ENCODE peak calls at places on chromosome 11, in nine cellular contexts. D is ascending aorta, S is kidney, B is IMR-90, H is cardiac muscle cell, Q is heart right ventricle, A is body of pancreas, C is OCI-LY7, Z is choroid plexus epithelial cell. T is an unnamed sample.

GRCh38 chr11:64056213-64056785 is 20.6 kb downstream of the FLRT1 start:
- DNase-seq in D (no peak), S (no peak), B (no peak), H (no peak), Q (no peak), A (no peak), C (no peak), Z (no peak), T (no peak)

GRCh38 chr11:78140392-78141077 is 1.1 kb upstream of the ALG8 start:
- DNase-seq in D (no peak), S (no peak), B (no peak), H (peak), Q (no peak), A (no peak), C (peak), Z (no peak), T (no peak)

GRCh38 chr11:133952199-133953190 is 4.3 kb downstream of the IGSF9B start:
- DNase-seq in D (no peak), S (no peak), B (no peak), H (no peak), Q (no peak), A (no peak), C (no peak), Z (no peak), T (no peak)

GRCh38 chr11:134569195-134569594 is 157.2 kb upstream of the B3GAT1 start:
- DNase-seq in D (no peak), S (no peak), B (no peak), H (no peak), Q (no peak), A (no peak), C (no peak), Z (no peak), T (no peak)

GRCh38 chr11:130622126-130622525 is 173.7 kb downstream of the ADAMTS15 start:
- DNase-seq in D (no peak), S (no peak), B (no peak), H (no peak), Q (no peak), A (no peak), C (no peak), Z (no peak), T (no peak)

GRCh38 chr11:76764941-76765340 is 18.2 kb upstream of the TSKU start:
- DNase-seq in D (no peak), S (no peak), B (no peak), H (no peak), Q (no peak), A (no peak), C (no peak), Z (no peak), T (no peak)

GRCh38 chr11:8765294-8765693 is 82.7 kb downstream of the RPL27A start:
- DNase-seq in D (no peak), S (no peak), B (peak), H (peak), Q (no peak), A (no peak), C (no peak), Z (peak), T (no peak)

GRCh38 chr11:112166561-112166960 is 611 bp upstream of the TEX12 start:
- DNase-seq in D (no peak), S (no peak), B (no peak), H (peak), Q (no peak), A (no peak), C (no peak), Z (peak), T (no peak)

GRCh38 chr11:122275513-122275912 is 159.5 kb upstream of the BLID start:
- DNase-seq in D (no peak), S (no peak), B (no peak), H (no peak), Q (no peak), A (no peak), C (no peak), Z (no peak), T (no peak)

GRCh38 chr11:38553033-38553432 is 1955.0 kb upstream of the RAG2 start:
- DNase-seq in D (no peak), S (no peak), B (no peak), H (no peak), Q (no peak), A (no peak), C (no peak), Z (peak), T (no peak)

GRCh38 chr11:46706886-46707285 is 6.1 kb downstream of the ZNF408 start:
- DNase-seq in D (no peak), S (no peak), B (no peak), H (no peak), Q (no peak), A (no peak), C (no peak), Z (no peak), T (no peak)

GRCh38 chr11:63682045-63682915 is 980 bp downstream of the RTN3 start:
- DNase-seq in D (no peak), S (no peak), B (no peak), H (peak), Q (no peak), A (peak), C (peak), Z (no peak), T (no peak)

GRCh38 chr11:8192016-8192895 is 23.4 kb upstream of the RIC3 start:
- DNase-seq in D (no peak), S (no peak), B (peak), H (peak), Q (peak), A (peak), C (peak), Z (peak), T (no peak)

GRCh38 chr11:99682646-99683045 is 661.9 kb downstream of the CNTN5 start:
- DNase-seq in D (no peak), S (no peak), B (no peak), H (no peak), Q (no peak), A (no peak), C (no peak), Z (no peak), T (no peak)
- H3K4me3 ChIP-seq in D (no peak), S (no peak), B (no peak), H (no peak), Q (no peak), A (no peak), C (no peak), Z (no peak), T (no peak)

GRCh38 chr11:61955031-61955415 is 4.9 kb downstream of the BEST1 start:
- DNase-seq in D (peak), S (peak), B (peak), H (peak), Q (peak), A (no peak), C (no peak), Z (peak), T (no peak)
- H3K4me3 ChIP-seq in D (peak), S (peak), B (peak), H (peak), Q (peak), A (no peak), C (no peak), Z (peak), T (no peak)

DNA sequence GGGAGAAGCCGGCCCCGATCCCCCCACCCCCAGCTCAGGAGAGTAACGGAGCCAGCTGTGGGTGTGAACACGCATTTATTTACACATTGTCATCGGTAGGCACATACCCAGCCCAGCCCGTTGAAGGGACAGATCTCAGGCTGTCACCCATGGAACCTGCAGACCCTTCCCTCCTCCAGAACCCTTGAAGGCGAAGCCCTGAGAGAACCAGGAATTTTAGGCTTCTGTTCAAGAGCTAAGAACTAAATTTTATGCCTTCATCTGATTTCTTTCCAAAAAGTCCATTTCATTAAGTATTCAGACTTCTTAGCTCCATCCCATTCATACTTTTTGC is 379 bp upstream of the BRMS1 start:
- DNase-seq in D (no peak), S (no peak), B (no peak), H (no peak), Q (no peak), A (no peak), C (no peak), Z (no peak), T (no peak)
- H3K4me3 ChIP-seq in D (peak), S (peak), B (peak), H (peak), Q (peak), A (no peak), C (peak), Z (peak), T (peak)

GRCh38 chr11:72208281-72208680 is 8.3 kb upstream of the FOLR2 start:
- DNase-seq in D (no peak), S (no peak), B (no peak), H (no peak), Q (no peak), A (no peak), C (no peak), Z (no peak), T (no peak)

GRCh38 chr11:72204865-72205264 is 11.7 kb upstream of the FOLR2 start:
- DNase-seq in D (no peak), S (no peak), B (no peak), H (peak), Q (no peak), A (no peak), C (no peak), Z (no peak), T (no peak)

GRCh38 chr11:72203163-72203562 is 11.2 kb downstream of the FOLR1 start:
- DNase-seq in D (no peak), S (no peak), B (no peak), H (no peak), Q (no peak), A (no peak), C (no peak), Z (no peak), T (no peak)

DNA sequence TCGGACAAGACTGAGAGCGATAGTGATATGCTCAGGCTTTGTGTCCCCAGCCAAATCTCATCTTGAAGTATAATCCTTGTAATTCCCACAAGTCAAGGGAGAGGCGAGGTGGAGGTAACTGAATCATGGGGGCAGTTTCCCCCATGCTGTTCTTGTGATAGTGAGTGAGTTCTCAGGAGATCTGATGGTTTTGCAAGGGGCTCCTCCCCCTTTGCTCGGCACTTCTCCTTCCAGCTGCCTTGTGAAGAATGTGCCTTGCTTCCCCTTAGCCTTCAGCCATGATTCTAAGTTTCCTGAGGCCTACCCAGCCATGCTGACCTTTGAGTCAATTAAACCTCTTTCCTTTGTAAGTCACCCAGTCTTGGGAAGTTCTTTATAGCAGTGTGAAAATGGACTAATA is 7.5 kb upstream of the FOLR2 start:
- DNase-seq in D (no peak), S (no peak), B (no peak), H (no peak), Q (no peak), A (no peak), C (no peak), Z (no peak), T (no peak)
- H3K4me3 ChIP-seq in D (no peak), S (no peak), B (no peak), H (no peak), Q (no peak), A (no peak), C (no peak), Z (no peak), T (no peak)

GRCh38 chr11:12827369-12827768 is 153.1 kb downstream of the TEAD1 start:
- DNase-seq in D (no peak), S (no peak), B (no peak), H (no peak), Q (no peak), A (no peak), C (no peak), Z (no peak), T (no peak)
- H3K4me3 ChIP-seq in D (no peak), S (peak), B (no peak), H (peak), Q (peak), A (peak), C (no peak), Z (no peak), T (no peak)

DNA sequence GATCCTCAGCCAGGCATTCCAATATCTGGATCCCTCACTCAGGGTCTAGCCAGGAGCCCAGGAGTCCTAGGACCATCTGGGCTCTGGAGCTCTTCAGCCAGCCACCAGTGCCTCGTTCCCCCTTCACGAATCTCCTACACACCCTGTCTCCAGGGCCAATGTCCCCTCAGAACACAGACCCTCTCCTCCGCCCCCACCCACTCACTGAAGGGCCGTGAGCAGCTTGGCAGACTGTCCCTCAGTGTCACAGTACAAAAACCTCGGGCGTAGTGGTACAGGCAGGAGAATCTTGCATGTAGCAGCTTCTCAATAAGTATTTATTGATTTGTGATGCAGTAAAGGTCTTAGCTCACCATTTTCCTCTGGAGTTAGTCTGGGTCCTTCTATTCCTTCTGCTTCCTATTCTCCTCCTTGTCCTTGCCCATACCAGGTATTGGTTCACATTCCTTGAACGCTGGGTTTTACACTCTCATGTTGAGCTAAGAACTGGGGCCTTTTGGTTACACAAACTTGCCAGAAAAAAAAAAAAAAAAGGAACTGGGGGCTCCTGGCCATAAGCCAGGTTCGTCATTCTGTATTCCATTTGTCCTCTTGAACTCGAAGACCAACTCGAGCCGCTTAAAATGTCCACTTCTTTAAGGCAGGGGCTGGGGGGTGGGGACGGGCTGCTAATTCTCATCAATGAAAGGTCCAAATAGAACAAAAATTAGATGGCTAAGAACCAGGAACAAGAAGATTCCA is 2.3 kb downstream of the CXCR5 start:
- DNase-seq in D (no peak), S (no peak), B (no peak), H (no peak), Q (no peak), A (no peak), C (no peak), Z (no peak), T (no peak)
- H3K4me3 ChIP-seq in D (peak), S (no peak), B (no peak), H (no peak), Q (no peak), A (no peak), C (peak), Z (no peak), T (no peak)

T was measured in GM12864.